ENCODE peak calls at places on chromosomes 1 and 21, in nine cellular contexts. F, O, U, D, P, H, E, V and Z are unnamed samples.

GRCh38 chr1:119782541-119783338 is 14.0 kb upstream of the HMGCS2 start:
- DNase-seq in F (no peak), V (no peak), U (no peak), D (no peak), P (no peak), O (no peak), H (no peak), E (no peak), Z (peak; percentile 25)

GRCh38 chr1:169052727-169053126 is 53.8 kb upstream of the ATP1B1 start:
- DNase-seq in H (no peak), F (no peak), O (no peak), E (no peak), V (no peak), U (no peak), D (no peak), P (no peak), Z (peak; percentile 80)

GRCh38 chr1:19643113-19643512 is 998 bp upstream of the NBL1 start:
- DNase-seq in F (no peak), U (no peak), O (no peak), D (peak; percentile 39), E (no peak), H (no peak), V (peak; percentile 48), P (no peak), Z (peak; percentile 86)

GRCh38 chr1:156676820-156677615 is at the start of gene NES:
- DNase-seq in H (no peak), P (no peak), U (no peak), O (no peak), F (no peak), E (no peak), D (no peak), V (peak; percentile 87), Z (no peak)

GRCh38 chr21:42377211-42377950 is 11.0 kb upstream of the TFF1 start:
- DNase-seq in V (no peak), F (no peak), E (no peak), O (no peak), H (peak; percentile 47), P (no peak), D (no peak), U (no peak), Z (peak; percentile 21)

GRCh38 chr1:183932412-183932811 is 105.1 kb downstream of the COLGALT2 start:
- DNase-seq in E (no peak), F (no peak), P (no peak), U (no peak), D (peak; percentile 81), V (no peak), H (no peak), O (no peak), Z (peak; percentile 38)

GRCh38 chr1:24110642-24111263 is 1.2 kb downstream of the MYOM3 start:
- DNase-seq in U (no peak), O (no peak), P (no peak), D (peak; percentile 12), F (no peak), V (no peak), E (no peak), H (no peak), Z (no peak)

GRCh38 chr1:21816602-21817302 is 4.7 kb downstream of the LDLRAD2 start:
- DNase-seq in E (no peak), U (no peak), D (peak; percentile 68), V (peak; percentile 62), P (no peak), O (no peak), H (no peak), F (no peak), Z (no peak)

GRCh38 chr1:223258751-223259177 is 105.2 kb downstream of the SUSD4 start:
- DNase-seq in H (no peak), P (no peak), D (peak; percentile 56), F (no peak), E (no peak), U (no peak), O (no peak), V (no peak), Z (no peak)

GRCh38 chr1:89844236-89844807 is 23.5 kb downstream of the LRRC8D start:
- DNase-seq in E (peak; percentile 16), H (no peak), U (peak; percentile 4), O (peak; percentile 55), V (no peak), P (peak; percentile 74), F (no peak), D (peak; percentile 11), Z (no peak)

GRCh38 chr1:174712541-174712940 is 264.8 kb downstream of the GPR52 start:
- DNase-seq in P (no peak), D (no peak), V (no peak), U (no peak), O (no peak), F (no peak), E (no peak), H (no peak), Z (no peak)

GRCh38 chr1:190835658-190836057 is 358.0 kb upstream of the BRINP3 start:
- DNase-seq in F (no peak), P (no peak), U (no peak), D (no peak), V (no peak), O (no peak), H (no peak), E (no peak), Z (no peak)

GRCh38 chr1:31705080-31705866 is 1.5 kb upstream of the COL16A1 start:
- DNase-seq in D (peak; percentile 64), U (peak; percentile 39), V (no peak), E (peak; percentile 41), H (peak; percentile 81), F (peak; percentile 65), P (peak; percentile 88), O (peak; percentile 67), Z (peak; percentile 78)

GRCh38 chr1:211155040-211155439 is 21.1 kb upstream of the KCNH1 start:
- DNase-seq in U (no peak), H (no peak), V (no peak), O (no peak), D (peak; percentile 10), P (no peak), E (no peak), F (no peak), Z (no peak)

GRCh38 chr1:9844746-9845145 is 21.0 kb upstream of the CLSTN1 start:
- DNase-seq in H (no peak), P (no peak), F (no peak), O (no peak), D (no peak), V (no peak), E (no peak), U (no peak), Z (no peak)

GRCh38 chr1:121458291-121459048 is 273.7 kb downstream of the SRGAP2C start:
- DNase-seq in H (no peak), V (no peak), F (no peak), U (no peak), P (no peak), E (no peak), D (no peak), O (no peak), Z (no peak)

GRCh38 chr1:70586046-70586445 is 175.0 kb downstream of the CTH start:
- DNase-seq in H (no peak), P (no peak), E (no peak), O (no peak), V (no peak), U (no peak), D (no peak), F (no peak), Z (no peak)

GRCh38 chr1:12088607-12089006 is 25.5 kb downstream of the TNFRSF8 start:
- DNase-seq in P (peak; percentile 66), H (peak; percentile 89), D (no peak), V (no peak), F (peak; percentile 9), E (peak; percentile 21), O (peak; percentile 30), U (no peak), Z (peak; percentile 14)

GRCh38 chr21:41507521-41508414 is at the start of gene TMPRSS2:
- DNase-seq in P (no peak), H (no peak), F (no peak), E (no peak), D (no peak), U (no peak), V (peak; percentile 90), O (no peak), Z (peak; percentile 86)

GRCh38 chr1:68112835-68113243 is 62.4 kb upstream of the DIRAS3 start:
- DNase-seq in D (peak; percentile 72), H (no peak), O (no peak), F (no peak), E (no peak), U (no peak), P (no peak), V (no peak), Z (no peak)

GRCh38 chr1:62144238-62144831 is 50.3 kb upstream of the L1TD1 start:
- DNase-seq in U (no peak), O (no peak), E (no peak), F (no peak), H (no peak), V (peak; percentile 34), P (peak; percentile 56), D (peak; percentile 57), Z (no peak)

GRCh38 chr1:76713535-76713934 is 153.7 kb upstream of the ST6GALNAC5 start:
- DNase-seq in D (no peak), F (no peak), E (no peak), U (no peak), P (no peak), O (no peak), H (no peak), V (no peak), Z (no peak)

GRCh38 chr1:152191260-152191659 is 32.2 kb upstream of the RPTN start:
- DNase-seq in H (no peak), D (no peak), F (no peak), O (no peak), P (no peak), U (no peak), V (no peak), E (no peak), Z (no peak)